ENCODE peak calls at places on chromosomes 11 and 22, in five cellular contexts. K is GM23248, F is fibroblast of lung, G is DND-41, Y is astrocyte. D is an unnamed sample.

GRCh38 chr11:106420048-106420665 is 342.7 kb downstream of the AASDHPPT start:
- DNase-seq in K (no peak), F (peak; percentile 13), G (no peak), Y (no peak), D (no peak)

GRCh38 chr11:17894929-17895658 is 117.8 kb downstream of the SERGEF start:
- DNase-seq in K (no peak), F (no peak), G (no peak), Y (no peak), D (no peak)

GRCh38 chr11:76371170-76371569 is 9.8 kb downstream of the THAP12 start:
- DNase-seq in K (peak; percentile 91), F (peak; percentile 82), G (no peak), Y (peak; percentile 75), D (no peak)

GRCh38 chr11:46120361-46120710 is 918 bp downstream of the PHF21A start:
- DNase-seq in K (peak; percentile 49), F (peak; percentile 6), G (no peak), Y (no peak), D (peak; percentile 59)

GRCh38 chr11:59025097-59025496 is 61.0 kb upstream of the GLYATL1B start:
- DNase-seq in K (no peak), F (no peak), G (no peak), Y (no peak), D (no peak)

GRCh38 chr22:33300165-33300564 is 242.0 kb upstream of the SYN3 start:
- DNase-seq in K (no peak), F (no peak), G (no peak), Y (no peak), D (no peak)

GRCh38 chr11:62337682-62338181 is 484 bp downstream of the ASRGL1 start:
- DNase-seq in K (peak; percentile 38), F (peak; percentile 7), G (no peak), Y (no peak), D (peak; percentile 58)

GRCh38 chr11:44595964-44596381 is 30.5 kb downstream of the CD82 start:
- DNase-seq in K (peak; percentile 26), F (peak; percentile 25), G (no peak), Y (no peak), D (no peak)

GRCh38 chr11:114321621-114322257 is 25.5 kb downstream of the NNMT start:
- DNase-seq in K (peak; percentile 94), F (peak; percentile 94), G (no peak), Y (peak; percentile 92), D (no peak)

GRCh38 chr11:120245434-120245833 is 5.5 kb downstream of the POU2F3 start:
- DNase-seq in K (no peak), F (no peak), G (no peak), Y (no peak), D (no peak)

GRCh38 chr11:94655291-94655690 is 88.1 kb downstream of the PIWIL4 start:
- DNase-seq in K (no peak), F (no peak), G (no peak), Y (no peak), D (no peak)

GRCh38 chr11:78187366-78188011 is 937 bp downstream of the KCTD21 start:
- DNase-seq in K (no peak), F (no peak), G (no peak), Y (peak; percentile 40), D (no peak)

GRCh38 chr11:76788661-76789442 is 5.7 kb downstream of the TSKU start:
- DNase-seq in K (no peak), F (no peak), G (no peak), Y (no peak), D (no peak)

GRCh38 chr11:96361778-96362177 is 18.8 kb upstream of the MAML2 start:
- DNase-seq in K (peak; percentile 49), F (peak; percentile 52), G (no peak), Y (peak; percentile 30), D (no peak)

GRCh38 chr11:106724293-106724892 is 293.9 kb downstream of the GUCY1A2 start:
- DNase-seq in K (peak; percentile 36), F (peak; percentile 68), G (no peak), Y (peak; percentile 66), D (no peak)

GRCh38 chr22:17769716-17770082 is 4.6 kb downstream of the BID start:
- DNase-seq in K (no peak), F (no peak), G (no peak), Y (no peak), D (no peak)

GRCh38 chr22:47193606-47194316 is 431.3 kb downstream of the TBC1D22A start:
- DNase-seq in K (no peak), F (no peak), G (no peak), Y (no peak), D (no peak)

GRCh38 chr11:38169286-38169685 is 1571.2 kb upstream of the RAG2 start:
- DNase-seq in K (peak; percentile 3), F (peak; percentile 76), G (no peak), Y (peak; percentile 76), D (no peak)

GRCh38 chr11:44133335-44133946 is 38.0 kb downstream of the EXT2 start:
- DNase-seq in K (peak; percentile 66), F (peak; percentile 33), G (no peak), Y (peak; percentile 13), D (peak; percentile 61)

GRCh38 chr22:25367756-25368155 is 148.3 kb downstream of the CRYBB2 start:
- DNase-seq in K (no peak), F (no peak), G (no peak), Y (no peak), D (no peak)

GRCh38 chr22:25365491-25366261 is 146.2 kb downstream of the CRYBB2 start:
- DNase-seq in K (no peak), F (no peak), G (no peak), Y (no peak), D (no peak)

GRCh38 chr22:25364736-25365241 is 145.3 kb downstream of the CRYBB2 start:
- DNase-seq in K (no peak), F (no peak), G (no peak), Y (no peak), D (no peak)

GRCh38 chr22:25366876-25367466 is 147.5 kb downstream of the CRYBB2 start:
- DNase-seq in K (no peak), F (no peak), G (no peak), Y (no peak), D (no peak)

DNA sequence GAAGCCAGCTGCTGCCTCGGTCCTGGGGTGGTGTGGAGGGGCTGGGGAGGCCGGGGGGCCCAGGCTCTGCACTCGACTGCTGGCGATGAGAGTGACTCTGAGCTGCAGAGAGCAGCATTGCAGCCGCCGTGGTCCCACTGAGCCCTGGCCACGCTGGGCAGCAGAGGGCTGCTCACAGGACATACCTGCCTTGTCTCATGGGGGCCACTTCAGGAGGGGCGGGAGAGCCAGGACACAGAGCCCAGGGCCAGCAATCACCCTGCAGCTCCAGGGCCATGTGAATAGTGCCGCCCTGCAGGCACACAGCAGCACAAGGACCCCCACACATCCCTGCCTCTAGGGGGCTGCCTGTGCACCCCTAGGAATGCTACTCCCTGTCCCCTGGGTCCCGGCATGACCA is 147.0 kb downstream of the CRYBB2 start:
- DNase-seq in K (no peak), F (no peak), G (no peak), Y (no peak), D (no peak)
- H3K27ac ChIP-seq in K (no peak overlapping the region), F (no peak overlapping the region), G (no peak overlapping the region), Y (no peak overlapping the region), D (no peak overlapping the region)

DNA sequence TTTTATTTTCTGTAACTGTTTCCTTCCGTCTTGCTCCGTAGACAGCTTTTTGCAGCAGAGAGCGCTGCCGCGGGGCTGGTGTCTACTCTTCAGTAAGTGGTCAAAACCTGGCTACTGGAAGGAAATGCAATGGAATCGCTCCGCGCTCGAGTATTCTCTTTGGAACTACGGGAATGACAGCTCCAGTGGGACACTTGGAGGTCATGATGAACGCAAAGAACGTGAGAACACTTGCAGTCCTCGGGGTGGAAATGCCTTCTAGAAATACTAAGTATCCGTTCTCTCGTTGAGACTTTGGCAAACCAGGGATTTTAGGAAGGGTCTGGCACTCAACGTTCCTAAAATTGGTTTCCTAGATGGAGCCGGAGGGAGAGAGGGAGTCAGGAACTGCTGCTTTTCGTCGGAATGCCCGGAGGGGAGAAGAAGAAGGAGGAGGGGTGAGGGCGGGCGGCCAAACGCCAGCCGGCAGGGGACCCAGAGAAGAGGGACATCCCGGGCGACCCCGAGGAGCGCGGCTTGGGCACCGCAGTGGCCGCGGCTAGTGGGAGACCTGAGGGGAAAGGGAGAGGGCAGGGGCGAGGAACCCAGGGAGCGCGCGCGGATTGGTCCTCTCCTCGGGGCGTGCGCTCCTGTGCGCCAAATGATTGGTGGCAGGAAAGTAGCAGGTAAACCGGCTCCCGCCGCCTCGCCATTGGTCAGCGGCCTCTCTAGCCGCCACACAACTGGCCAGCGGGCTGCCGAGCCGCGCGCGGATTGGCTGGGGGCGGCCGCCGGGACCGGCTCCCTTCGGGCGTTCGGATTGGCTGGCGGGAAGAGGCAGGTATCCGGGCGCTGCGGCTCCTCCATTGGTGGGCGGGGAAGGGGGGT is 505 bp upstream of the BMAL1 start:
- DNase-seq in K (peak; percentile 99), F (peak; percentile 99), G (peak; percentile 95), Y (peak; percentile 98), D (peak; percentile 99)
- TF ChIP-seq EZH2 in K (no peak), F (peak; percentile 71), G (peak; percentile 79), Y (peak; percentile 100), D (peak; percentile 64)

DNA sequence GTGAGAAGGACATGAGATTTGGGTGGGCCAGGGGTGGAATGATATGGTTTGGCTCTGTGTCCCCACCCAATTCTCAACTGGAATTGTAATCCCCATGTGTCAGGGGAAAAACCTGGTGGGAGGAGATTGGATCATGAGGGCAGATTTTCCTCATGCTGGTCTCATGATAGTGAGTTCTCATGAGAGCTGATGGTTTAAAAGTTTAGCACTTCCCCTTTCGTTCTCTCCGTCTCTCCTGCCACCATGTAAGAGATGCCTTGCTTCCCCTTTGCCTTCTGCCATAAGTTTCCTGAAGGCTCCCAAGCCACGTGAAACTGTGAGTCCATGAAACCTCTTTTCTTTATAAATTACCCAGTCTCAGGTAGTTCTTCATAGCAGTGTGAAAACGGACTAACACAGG is 113.5 kb downstream of the FCHSD2 start:
- DNase-seq in K (no peak), F (no peak), G (no peak), Y (no peak), D (no peak)
- H3K27ac ChIP-seq in K (no peak overlapping the region), F (no peak overlapping the region), G (no peak overlapping the region), Y (no peak overlapping the region), D (no peak overlapping the region)

GRCh38 chr11:128686045-128686741 is 7.7 kb upstream of the FLI1 start:
- DNase-seq in K (no peak), F (no peak), G (no peak), Y (no peak), D (peak; percentile 33)

GRCh38 chr11:128685383-128686044 is 8.4 kb upstream of the FLI1 start:
- DNase-seq in K (no peak), F (no peak), G (no peak), Y (no peak), D (no peak)

GRCh38 chr11:128686745-128687177 is 7.1 kb upstream of the FLI1 start:
- DNase-seq in K (peak; percentile 79), F (peak; percentile 49), G (no peak), Y (no peak), D (peak; percentile 77)

GRCh38 chr11:128687321-128687720 is 6.6 kb upstream of the FLI1 start:
- DNase-seq in K (peak; percentile 59), F (no peak), G (no peak), Y (no peak), D (peak; percentile 75)

DNA sequence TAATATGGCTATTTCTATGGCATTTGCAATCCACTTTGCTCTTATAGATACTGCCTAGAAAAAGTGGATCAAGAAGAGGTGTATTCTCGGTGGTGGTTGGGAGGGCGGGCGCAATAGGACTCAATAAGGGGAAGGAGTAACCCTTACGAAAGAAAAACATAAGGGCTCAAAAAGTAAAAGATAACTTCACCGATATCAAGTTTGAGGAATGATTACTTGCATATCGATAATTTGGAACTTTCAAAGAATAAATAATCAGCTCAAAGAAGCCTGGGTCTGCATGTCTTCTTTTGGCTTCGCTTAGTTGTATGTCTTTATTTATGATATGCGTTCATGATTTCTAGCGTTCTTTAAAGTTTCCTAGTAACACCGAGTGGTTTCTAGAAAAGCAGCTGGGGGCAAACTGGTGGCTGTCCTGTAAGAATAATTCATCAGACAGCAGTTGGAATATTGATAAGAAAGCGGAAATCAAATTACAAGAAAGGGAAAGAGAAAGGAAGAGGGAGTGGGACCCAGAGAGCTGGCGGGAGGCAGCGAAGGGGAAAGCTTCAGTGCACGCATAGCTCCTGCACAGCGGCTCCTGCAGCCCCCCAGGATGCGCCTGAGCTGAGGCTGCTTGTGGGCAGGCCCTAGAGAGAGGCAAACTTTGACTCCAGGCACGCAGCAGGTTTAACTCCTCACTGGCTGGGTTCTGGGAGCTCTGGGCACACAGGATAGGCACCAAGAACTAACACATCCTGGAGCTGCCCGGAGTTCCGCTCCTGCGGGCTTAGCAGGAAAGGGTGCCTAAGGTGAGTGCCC is 9.1 kb upstream of the FLI1 start:
- DNase-seq in K (no peak), F (no peak), G (no peak), Y (no peak), D (peak; percentile 50)
- TF ChIP-seq EZH2 in K (no peak), F (peak; percentile 84), G (no peak), Y (peak; percentile 62), D (peak; percentile 92)

D was measured in neural progenitor cell.